ENCODE peak calls at places on chromosomes 12 and 14, in six cellular contexts. J is T47D, D is dorsolateral prefrontal cortex, X is aorta, W is GM12865, B is mucosa of descending colon. H is an unnamed sample.

GRCh38 chr14:91947196-91948184 is at the start of gene FBLN5:
- DNase-seq in J (peak), D (no peak), X (peak), W (no peak), B (peak), H (no peak)

GRCh38 chr12:113601656-113602263 is 130.1 kb upstream of the LHX5 start:
- DNase-seq in J (peak), D (no peak), X (no peak), W (no peak), B (no peak), H (no peak)

GRCh38 chr12:28704477-28705169 is 444.5 kb upstream of the FAR2 start:
- DNase-seq in J (no peak), D (no peak), X (no peak), W (no peak), B (no peak), H (no peak)

GRCh38 chr12:46005151-46005797 is 14.9 kb upstream of the SCAF11 start:
- DNase-seq in J (no peak), D (no peak), X (no peak), W (no peak), B (no peak), H (no peak)

GRCh38 chr14:87409401-87409800 is 583.6 kb downstream of the GALC start:
- DNase-seq in J (no peak), D (no peak), X (no peak), W (no peak), B (no peak), H (no peak)

GRCh38 chr14:99590746-99591555 is 13.1 kb downstream of the CCDC85C start:
- DNase-seq in J (no peak), D (no peak), X (no peak), W (no peak), B (no peak), H (peak)

GRCh38 chr14:104317975-104318557 is 179.7 kb downstream of the KIF26A start:
- DNase-seq in J (no peak), D (peak), X (no peak), W (no peak), B (no peak), H (no peak)

GRCh38 chr12:132314035-132314434 is 15.4 kb downstream of the GALNT9 start:
- DNase-seq in J (no peak), D (no peak), X (peak), W (no peak), B (no peak), H (no peak)

GRCh38 chr14:104144453-104144790 is 6.0 kb downstream of the KIF26A start:
- DNase-seq in J (no peak), D (no peak), X (no peak), W (no peak), B (no peak), H (no peak)

GRCh38 chr12:123705935-123706334 is 6.2 kb upstream of the ATP6V0A2 start:
- DNase-seq in J (no peak), D (no peak), X (no peak), W (no peak), B (no peak), H (no peak)

GRCh38 chr14:105472496-105472991 is 2.1 kb upstream of the CRIP2 start:
- DNase-seq in J (peak), D (no peak), X (peak), W (no peak), B (no peak), H (no peak)

GRCh38 chr12:14741153-14741552 is 44.8 kb upstream of the GUCY2C start:
- DNase-seq in J (no peak), D (no peak), X (no peak), W (peak), B (no peak), H (no peak)

GRCh38 chr12:43294147-43294546 is 257.9 kb downstream of the ADAMTS20 start:
- DNase-seq in J (no peak), D (no peak), X (no peak), W (no peak), B (no peak), H (no peak)

GRCh38 chr12:38745601-38746000 is 159.8 kb downstream of the CPNE8 start:
- DNase-seq in J (no peak), D (no peak), X (no peak), W (no peak), B (no peak), H (no peak)

GRCh38 chr12:11719678-11720099 is 70.2 kb downstream of the ETV6 start:
- DNase-seq in J (no peak), D (no peak), X (peak), W (no peak), B (peak), H (no peak)

GRCh38 chr12:131402781-131403396 is 308.0 kb upstream of the SFSWAP start:
- DNase-seq in J (no peak), D (no peak), X (no peak), W (no peak), B (no peak), H (no peak)

GRCh38 chr14:106286697-106287290 is 760.4 kb downstream of the TMEM121 start:
- DNase-seq in J (no peak), D (no peak), X (no peak), W (peak), B (peak), H (no peak)

GRCh38 chr14:89013698-89014569 is 189.5 kb downstream of the TTC8 start:
- DNase-seq in J (no peak), D (no peak), X (no peak), W (no peak), B (no peak), H (no peak)

GRCh38 chr12:101670007-101670671 is 27.3 kb upstream of the CHPT1 start:
- DNase-seq in J (peak), D (no peak), X (no peak), W (peak), B (peak), H (no peak)

GRCh38 chr14:33309081-33309480 is 370.4 kb downstream of the NPAS3 start:
- DNase-seq in J (no peak), D (no peak), X (no peak), W (no peak), B (no peak), H (no peak)

GRCh38 chr12:124109760-124110159 is 136.7 kb downstream of the ZNF664 start:
- DNase-seq in J (peak), D (no peak), X (no peak), W (peak), B (no peak), H (no peak)

GRCh38 chr12:88227263-88227662 is 85.2 kb downstream of the TMTC3 start:
- DNase-seq in J (no peak), D (no peak), X (no peak), W (no peak), B (no peak), H (no peak)

GRCh38 chr14:105141486-105142281 is 26.9 kb downstream of the JAG2 start:
- DNase-seq in J (no peak), D (peak), X (peak), W (no peak), B (no peak), H (no peak)

GRCh38 chr14:60249321-60250251 is 565 bp downstream of the PPM1A start:
- DNase-seq in J (peak), D (peak), X (peak), W (peak), B (peak), H (peak)

GRCh38 chr14:35438910-35439713 is 34.6 kb upstream of the NFKBIA start:
- DNase-seq in J (no peak), D (no peak), X (no peak), W (peak), B (no peak), H (no peak)

GRCh38 chr14:37813746-37814145 is 218.3 kb downstream of the TTC6 start:
- DNase-seq in J (no peak), D (no peak), X (no peak), W (no peak), B (no peak), H (no peak)

GRCh38 chr14:55052259-55052930 is 948 bp downstream of the MAPK1IP1L start:
- DNase-seq in J (peak), D (no peak), X (no peak), W (no peak), B (no peak), H (no peak)

GRCh38 chr12:122980192-122981035 is at the start of gene ARL6IP4:
- DNase-seq in J (peak), D (peak), X (peak), W (peak), B (peak), H (peak)

GRCh38 chr14:63678538-63678937 is 36.9 kb upstream of the WDR89 start:
- DNase-seq in J (no peak), D (no peak), X (no peak), W (no peak), B (no peak), H (no peak)

GRCh38 chr12:70853326-70853725 is 67.2 kb downstream of the PTPRR start:
- DNase-seq in J (no peak), D (no peak), X (no peak), W (no peak), B (peak), H (no peak)

GRCh38 chr14:90454041-90455000 is 57.5 kb downstream of the CALM1 start:
- DNase-seq in J (peak), D (peak), X (peak), W (peak), B (peak), H (peak)